ENCODE peak calls at places on chromosomes 12 and 14, in nine cellular contexts. S, K, N, O, W, X, P, F and D are unnamed samples.

GRCh38 chr14:23555882-23556699 is at the start of gene THTPA:
- DNase-seq in S (peak), K (peak), N (peak), O (peak), W (peak), X (peak), P (peak), F (peak), D (peak)

GRCh38 chr14:51342226-51342625 is 102.2 kb downstream of the TMX1 start:
- DNase-seq in S (no peak), K (peak), N (no peak), O (peak), W (no peak), X (no peak), P (peak), F (no peak), D (no peak)

GRCh38 chr12:94841171-94841570 is 162.3 kb downstream of the NDUFA12 start:
- DNase-seq in S (no peak), K (no peak), N (no peak), O (no peak), W (no peak), X (no peak), P (no peak), F (no peak), D (no peak)

GRCh38 chr12:121748571-121749265 is 36.2 kb downstream of the TMEM120B start:
- DNase-seq in S (no peak), K (peak), N (peak), O (peak), W (peak), X (no peak), P (peak), F (peak), D (peak)

GRCh38 chr14:87368751-87369150 is 624.2 kb downstream of the GALC start:
- DNase-seq in S (no peak), K (no peak), N (no peak), O (no peak), W (no peak), X (no peak), P (no peak), F (no peak), D (no peak)

GRCh38 chr12:56996793-56997545 is 9.4 kb downstream of the ZBTB39 start:
- DNase-seq in S (no peak), K (no peak), N (no peak), O (no peak), W (no peak), X (no peak), P (no peak), F (no peak), D (no peak)

GRCh38 chr12:41103614-41104013 is 84.5 kb upstream of the PDZRN4 start:
- DNase-seq in S (no peak), K (no peak), N (no peak), O (no peak), W (no peak), X (no peak), P (no peak), F (no peak), D (no peak)

GRCh38 chr14:79661762-79662161 is 549.5 kb downstream of the DIO2 start:
- DNase-seq in S (no peak), K (peak), N (no peak), O (no peak), W (no peak), X (no peak), P (peak), F (no peak), D (no peak)

GRCh38 chr12:125688881-125689280 is 623.6 kb downstream of the AACS start:
- DNase-seq in S (no peak), K (no peak), N (no peak), O (no peak), W (no peak), X (no peak), P (no peak), F (no peak), D (no peak)

GRCh38 chr12:5123921-5124320 is 80.2 kb downstream of the KCNA5 start:
- DNase-seq in S (no peak), K (peak), N (no peak), O (no peak), W (no peak), X (no peak), P (peak), F (no peak), D (no peak)

GRCh38 chr12:53325539-53326061 is 4.2 kb upstream of the AAAS start:
- DNase-seq in S (no peak), K (no peak), N (peak), O (peak), W (peak), X (peak), P (no peak), F (no peak), D (peak)

GRCh38 chr14:102772781-102773570 is 4.3 kb upstream of the TRAF3 start:
- DNase-seq in S (peak), K (no peak), N (no peak), O (peak), W (no peak), X (no peak), P (peak), F (no peak), D (no peak)

GRCh38 chr14:20302042-20302761 is 3.5 kb downstream of the TTC5 start:
- DNase-seq in S (no peak), K (peak), N (no peak), O (no peak), W (no peak), X (no peak), P (peak), F (no peak), D (no peak)

GRCh38 chr12:56224954-56225353 is 812 bp downstream of the NABP2 start:
- DNase-seq in S (no peak), K (no peak), N (no peak), O (no peak), W (no peak), X (no peak), P (no peak), F (no peak), D (no peak)

GRCh38 chr14:101039031-101039754 is 135.7 kb upstream of the RTL1 start:
- DNase-seq in S (no peak), K (no peak), N (no peak), O (no peak), W (peak), X (no peak), P (no peak), F (no peak), D (no peak)

GRCh38 chr14:84465890-84466289 is 1064.1 kb upstream of the FLRT2 start:
- DNase-seq in S (no peak), K (no peak), N (no peak), O (no peak), W (no peak), X (no peak), P (peak), F (no peak), D (no peak)

GRCh38 chr12:693937-694533 is 30.8 kb upstream of the NINJ2 start:
- DNase-seq in S (no peak), K (peak), N (no peak), O (peak), W (no peak), X (no peak), P (no peak), F (no peak), D (no peak)

GRCh38 chr14:32342151-32342853 is 13.2 kb downstream of the AKAP6 start:
- DNase-seq in S (no peak), K (no peak), N (no peak), O (no peak), W (no peak), X (no peak), P (peak), F (no peak), D (no peak)

GRCh38 chr12:120126635-120127005 is 10.1 kb upstream of the RAB35 start:
- DNase-seq in S (no peak), K (no peak), N (no peak), O (no peak), W (no peak), X (no peak), P (no peak), F (no peak), D (no peak)

GRCh38 chr12:108629824-108630476 is 3.7 kb downstream of the SELPLG start:
- DNase-seq in S (peak), K (peak), N (peak), O (no peak), W (no peak), X (no peak), P (peak), F (peak), D (peak)

GRCh38 chr14:68568907-68569545 is 223.8 kb downstream of the ZFP36L1 start:
- DNase-seq in S (no peak), K (no peak), N (no peak), O (no peak), W (no peak), X (no peak), P (no peak), F (no peak), D (no peak)

GRCh38 chr12:104669057-104669770 is 212.5 kb downstream of the CHST11 start:
- DNase-seq in S (no peak), K (peak), N (no peak), O (no peak), W (peak), X (no peak), P (no peak), F (no peak), D (no peak)

GRCh38 chr12:107238276-107238675 is 144.9 kb upstream of the CRY1 start:
- DNase-seq in S (no peak), K (peak), N (no peak), O (no peak), W (no peak), X (no peak), P (peak), F (no peak), D (no peak)

GRCh38 chr12:90235642-90236041 is 527.0 kb upstream of the ATP2B1 start:
- DNase-seq in S (no peak), K (no peak), N (no peak), O (no peak), W (no peak), X (no peak), P (peak), F (no peak), D (no peak)

GRCh38 chr14:52351561-52352491 is 37.7 kb downstream of the PTGER2 start:
- DNase-seq in S (peak), K (peak), N (peak), O (no peak), W (no peak), X (no peak), P (peak), F (no peak), D (peak)

GRCh38 chr14:51993274-51993673 is 3.9 kb downstream of the RTRAF start:
- DNase-seq in S (no peak), K (no peak), N (no peak), O (no peak), W (no peak), X (no peak), P (no peak), F (no peak), D (no peak)

GRCh38 chr12:51383281-51383905 is 7.8 kb downstream of the GALNT6 start:
- DNase-seq in S (no peak), K (peak), N (no peak), O (no peak), W (no peak), X (no peak), P (peak), F (no peak), D (no peak)

GRCh38 chr12:110934093-110934852 is 13.9 kb upstream of the MYL2 start:
- DNase-seq in S (no peak), K (peak), N (no peak), O (peak), W (no peak), X (no peak), P (peak), F (no peak), D (no peak)

GRCh38 chr14:88960528-88960927 is 136.1 kb downstream of the TTC8 start:
- DNase-seq in S (no peak), K (no peak), N (no peak), O (no peak), W (no peak), X (no peak), P (no peak), F (no peak), D (no peak)

GRCh38 chr12:124005736-124006581 is 32.9 kb downstream of the ZNF664 start:
- DNase-seq in S (no peak), K (no peak), N (no peak), O (no peak), W (no peak), X (no peak), P (no peak), F (no peak), D (no peak)

GRCh38 chr12:5716991-5717390 is 228.1 kb downstream of the ANO2 start:
- DNase-seq in S (no peak), K (no peak), N (no peak), O (no peak), W (no peak), X (no peak), P (no peak), F (no peak), D (no peak)

GRCh38 chr14:61192970-61193369 is 88.2 kb downstream of the TMEM30B start:
- DNase-seq in S (no peak), K (no peak), N (no peak), O (no peak), W (no peak), X (no peak), P (no peak), F (no peak), D (no peak)

GRCh38 chr14:21734457-21735074 is 60.9 kb upstream of the OR4E1 start:
- DNase-seq in S (peak), K (peak), N (peak), O (peak), W (no peak), X (peak), P (peak), F (peak), D (peak)